ENCODE peak calls at places on chromosome 22, in five cellular contexts. H is A549, O is thyroid gland, Y is upper lobe of left lung, D is IMR-90. M is an unnamed sample.
A peak's percentile ranks its signal among the peaks of the same experiment; 100 is the strongest.

GRCh38 chr22:50296658-50297490 is 10.6 kb downstream of the PLXNB2 start:
- DNase-seq in H (no peak), O (peak; percentile 79), Y (no peak), D (no peak), M (no peak)

GRCh38 chr22:35177811-35178210 is 79.5 kb upstream of the HMGXB4 start:
- DNase-seq in H (no peak), O (no peak), Y (no peak), D (no peak), M (no peak)

GRCh38 chr22:43152355-43153071 is 1.2 kb downstream of the TSPO start:
- DNase-seq in H (peak; percentile 55), O (peak; percentile 85), Y (peak; percentile 93), D (peak; percentile 22), M (peak; percentile 60)

GRCh38 chr22:32044913-32045312 is 1.9 kb downstream of the SLC5A1 start:
- DNase-seq in H (no peak), O (no peak), Y (no peak), D (no peak), M (no peak)

GRCh38 chr22:19430890-19431541 is 517 bp downstream of the HIRA start:
- DNase-seq in H (peak; percentile 26), O (peak; percentile 39), Y (peak; percentile 32), D (peak; percentile 19), M (no peak)

GRCh38 chr22:50314455-50315288 is 7.2 kb upstream of the PLXNB2 start:
- DNase-seq in H (no peak), O (peak; percentile 84), Y (peak; percentile 86), D (no peak), M (no peak)

GRCh38 chr22:49480340-49480739 is 347.3 kb downstream of the BRD1 start:
- DNase-seq in H (no peak), O (no peak), Y (no peak), D (no peak), M (no peak)

GRCh38 chr22:22546490-22546889 is 12.6 kb downstream of the PRAME start:
- DNase-seq in H (no peak), O (no peak), Y (no peak), D (peak; percentile 8), M (no peak)

GRCh38 chr22:42922374-42923177 is 65.5 kb upstream of the ARFGAP3 start:
- DNase-seq in H (no peak), O (no peak), Y (no peak), D (no peak), M (no peak)

GRCh38 chr22:24948356-24949202 is 2.1 kb upstream of the LHFPL7 start:
- DNase-seq in H (no peak), O (no peak), Y (no peak), D (no peak), M (no peak)

GRCh38 chr22:48263791-48264351 is 1501.4 kb downstream of the TBC1D22A start:
- DNase-seq in H (no peak), O (no peak), Y (no peak), D (no peak), M (no peak)

GRCh38 chr22:36863281-36863680 is 2.5 kb downstream of the NCF4 start:
- DNase-seq in H (no peak), O (no peak), Y (no peak), D (no peak), M (no peak)

GRCh38 chr22:28075260-28075981 is 156.4 kb upstream of the PITPNB start:
- DNase-seq in H (peak; percentile 38), O (peak; percentile 18), Y (peak; percentile 59), D (peak; percentile 91), M (peak; percentile 47)

GRCh38 chr22:47762141-47762540 is 999.7 kb downstream of the TBC1D22A start:
- DNase-seq in H (no peak), O (no peak), Y (no peak), D (no peak), M (no peak)

GRCh38 chr22:19290400-19291217 is 910 bp downstream of the CLTCL1 start:
- DNase-seq in H (no peak), O (no peak), Y (no peak), D (no peak), M (no peak)

GRCh38 chr22:49676230-49676629 is 151.4 kb downstream of the BRD1 start:
- DNase-seq in H (no peak), O (no peak), Y (no peak), D (no peak), M (no peak)

GRCh38 chr22:33785283-33785991 is 134.8 kb downstream of the LARGE1 start:
- DNase-seq in H (no peak), O (no peak), Y (no peak), D (peak; percentile 88), M (no peak)

GRCh38 chr22:29079218-29079901 is 6.5 kb downstream of the KREMEN1 start:
- DNase-seq in H (no peak), O (no peak), Y (no peak), D (no peak), M (no peak)

GRCh38 chr22:48880749-48881148 is 946.9 kb downstream of the BRD1 start:
- DNase-seq in H (no peak), O (no peak), Y (peak; percentile 2), D (no peak), M (no peak)

GRCh38 chr22:36291831-36292740 is 39.2 kb downstream of the APOL1 start:
- DNase-seq in H (no peak), O (no peak), Y (no peak), D (no peak), M (no peak)

GRCh38 chr22:31124290-31124689 is 1.5 kb downstream of the INPP5J start:
- DNase-seq in H (no peak), O (no peak), Y (no peak), D (no peak), M (no peak)

GRCh38 chr22:33515733-33516297 is 404.5 kb downstream of the LARGE1 start:
- DNase-seq in H (no peak), O (peak; percentile 45), Y (no peak), D (no peak), M (no peak)

GRCh38 chr22:23888615-23889401 is 5.4 kb upstream of the MIF start:
- DNase-seq in H (peak; percentile 39), O (no peak), Y (no peak), D (peak; percentile 39), M (no peak)

GRCh38 chr22:47625531-47626427 is 863.3 kb downstream of the TBC1D22A start:
- DNase-seq in H (no peak), O (no peak), Y (peak; percentile 17), D (no peak), M (no peak)

GRCh38 chr22:50578776-50579310 is 616 bp upstream of the CPT1B start:
- DNase-seq in H (no peak), O (no peak), Y (no peak), D (no peak), M (no peak)

GRCh38 chr22:22684605-22685561 is 40.5 kb downstream of the GGTLC2 start:
- DNase-seq in H (peak; percentile 30), O (peak; percentile 66), Y (no peak), D (peak; percentile 88), M (peak; percentile 23)

GRCh38 chr22:49582171-49582570 is 245.5 kb downstream of the BRD1 start:
- DNase-seq in H (no peak), O (no peak), Y (no peak), D (no peak), M (no peak)

GRCh38 chr22:44918166-44918924 is 91.5 kb downstream of the PHF21B start:
- DNase-seq in H (no peak), O (no peak), Y (peak; percentile 18), D (no peak), M (no peak)

GRCh38 chr22:44920183-44920582 is 89.6 kb downstream of the PHF21B start:
- DNase-seq in H (no peak), O (no peak), Y (peak; percentile 9), D (no peak), M (no peak)

GRCh38 chr22:44919691-44920090 is 90.1 kb downstream of the PHF21B start:
- DNase-seq in H (no peak), O (no peak), Y (peak; percentile 15), D (no peak), M (no peak)

GRCh38 chr22:44917372-44918165 is 92.2 kb downstream of the PHF21B start:
- DNase-seq in H (no peak), O (no peak), Y (no peak), D (no peak), M (no peak)

DNA sequence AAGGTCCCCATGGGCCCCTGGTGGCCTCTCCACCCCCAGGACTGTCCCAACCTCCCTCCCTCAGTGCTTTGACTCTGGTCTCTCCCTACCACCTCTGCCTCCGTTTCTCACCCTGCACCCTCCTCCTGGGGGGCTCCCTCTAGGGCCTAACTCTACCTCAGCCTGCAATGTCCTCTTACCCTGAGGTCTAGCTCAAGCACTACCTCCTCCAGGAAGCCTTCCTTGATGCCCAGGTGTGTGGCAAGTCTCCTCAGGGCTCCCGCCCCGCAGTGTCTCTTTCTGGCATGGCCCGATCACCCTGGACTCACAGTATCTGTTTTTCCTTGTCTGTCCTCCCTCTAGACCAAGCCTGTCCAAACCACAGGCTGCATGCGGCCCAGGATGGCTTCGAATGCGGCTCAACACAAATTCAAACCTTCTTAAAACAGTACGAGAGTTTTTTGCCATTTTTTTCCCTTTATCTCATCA is 90.8 kb downstream of the PHF21B start:
- DNase-seq in H (no peak), O (no peak), Y (peak; percentile 15), D (no peak), M (no peak)
- H3K27ac ChIP-seq in H (no peak overlapping the region), O (no peak overlapping the region), Y (no peak overlapping the region), D (no peak overlapping the region), M (no peak overlapping the region)

DNA sequence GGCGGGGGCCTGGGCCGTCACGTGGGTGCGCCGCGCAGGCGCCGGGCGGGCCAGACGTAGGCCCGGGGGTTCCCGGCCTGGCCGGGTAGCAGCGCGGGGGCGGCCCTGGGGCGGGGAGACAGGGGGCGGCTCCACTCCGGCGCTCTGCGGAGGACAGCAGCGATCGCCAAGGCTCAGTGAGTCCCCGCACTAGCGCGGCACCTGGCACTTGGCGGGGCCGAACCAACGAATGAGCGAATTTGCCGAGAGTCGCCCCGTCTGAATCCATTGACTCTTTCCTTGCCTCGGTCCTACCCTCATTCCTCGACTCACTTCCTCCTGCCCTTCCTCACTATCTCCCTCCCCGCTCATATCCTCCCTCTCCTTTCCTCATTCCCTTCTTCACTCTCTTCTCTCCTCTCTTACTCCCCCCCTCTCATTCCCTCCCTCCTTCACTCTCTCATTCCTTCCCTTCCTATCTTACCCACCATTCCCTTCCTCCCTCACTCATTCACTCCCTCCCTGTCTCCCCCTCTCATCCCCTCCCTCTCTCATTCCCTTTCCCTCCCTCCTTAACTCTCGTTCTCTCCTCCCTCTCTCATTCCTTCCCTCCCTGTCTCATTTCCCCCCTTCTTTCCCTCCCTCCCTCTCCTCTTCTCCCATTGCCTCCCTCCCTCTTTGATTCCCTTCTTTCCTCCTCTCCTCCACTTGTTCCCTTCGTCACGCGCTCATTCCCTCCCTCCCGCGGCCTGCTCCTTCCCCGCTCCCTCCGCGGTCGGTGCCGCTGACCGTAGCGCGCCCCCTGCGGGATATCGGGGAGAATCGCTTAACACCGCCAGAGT is 476 bp upstream of the KLHL22 start:
- DNase-seq in H (peak; percentile 86), O (peak; percentile 93), Y (peak; percentile 93), D (peak; percentile 87), M (peak; percentile 87)
- TF ChIP-seq POLR2A in H (peak; percentile 52), O (peak; percentile 84), Y (peak; percentile 72), D (peak; percentile 93), M (peak; percentile 74)

DNA sequence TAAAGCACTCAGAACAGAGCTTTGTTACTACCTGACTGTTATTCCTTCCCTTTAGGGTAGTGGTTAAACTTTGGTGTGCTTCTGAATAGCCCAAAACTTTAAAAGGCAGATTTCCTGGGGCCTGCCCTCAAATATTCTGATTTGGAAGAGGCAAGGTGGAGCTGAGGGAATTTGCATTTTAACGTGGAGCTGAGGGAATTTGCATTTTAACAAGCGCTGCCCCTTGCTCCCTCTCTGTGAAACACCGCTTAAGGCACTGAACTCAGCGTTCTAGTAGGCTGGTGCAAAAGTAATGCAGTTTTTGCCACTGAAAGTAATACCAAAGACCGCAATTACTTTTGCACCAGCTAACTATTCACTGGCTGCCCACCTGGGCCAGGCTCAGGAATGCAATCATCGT is 35.0 kb downstream of the TPST2 start:
- DNase-seq in H (no peak), O (no peak), Y (no peak), D (no peak), M (no peak)
- H3K27ac ChIP-seq in H (no peak overlapping the region), O (peak overlapping the region; percentile 86), Y (peak overlapping the region; percentile 16), D (no peak overlapping the region), M (no peak overlapping the region)

GRCh38 chr22:41833369-41834004 is 582 bp downstream of the SREBF2 start:
- DNase-seq in H (peak; percentile 27), O (peak; percentile 59), Y (peak; percentile 53), D (no peak), M (peak; percentile 41)
- TF ChIP-seq POLR2A in H (no peak), O (peak; percentile 16), Y (no peak), D (no peak), M (no peak)

M was measured in uterus.